ENCODE peak calls at places on chromosomes 5 and 9, in seven cellular contexts. N, J, U, I, V, R and A are unnamed samples.

GRCh38 chr5:57772512-57772911 is 289.9 kb upstream of the ACTBL2 start:
- DNase-seq in N (no peak), J (no peak), U (no peak), I (no peak), V (no peak), R (no peak), A (no peak)

GRCh38 chr5:164799391-164799790 is 1294.0 kb downstream of the MAT2B start:
- DNase-seq in N (no peak), J (no peak), U (no peak), I (no peak), V (no peak), R (no peak), A (no peak)

GRCh38 chr9:111527347-111527746 is 2.4 kb downstream of the ZNF483 start:
- DNase-seq in N (no peak), J (no peak), U (no peak), I (no peak), V (no peak), R (no peak), A (no peak)

GRCh38 chr9:125878241-125878640 is 131.1 kb downstream of the PBX3 start:
- DNase-seq in N (no peak), J (no peak), U (no peak), I (no peak), V (no peak), R (no peak), A (no peak)

GRCh38 chr9:95073918-95074317 is 243.6 kb downstream of the FANCC start:
- DNase-seq in N (no peak), J (no peak), U (no peak), I (no peak), V (no peak), R (no peak), A (no peak)

GRCh38 chr5:82351754-82352145 is 73.6 kb upstream of the RPS23 start:
- DNase-seq in N (peak; percentile 85), J (no peak), U (peak; percentile 76), I (no peak), V (peak; percentile 89), R (no peak), A (no peak)

GRCh38 chr5:133469252-133469651 is 143.1 kb downstream of the FSTL4 start:
- DNase-seq in N (no peak), J (no peak), U (no peak), I (no peak), V (no peak), R (no peak), A (no peak)

GRCh38 chr5:65482280-65482726 is 583 bp upstream of the ADAMTS6 start:
- DNase-seq in N (peak; percentile 75), J (no peak), U (no peak), I (no peak), V (peak; percentile 58), R (no peak), A (no peak)

GRCh38 chr5:39449572-39449971 is 24.8 kb upstream of the DAB2 start:
- DNase-seq in N (no peak), J (no peak), U (no peak), I (no peak), V (no peak), R (no peak), A (no peak)

GRCh38 chr5:97979740-97980139 is 793.7 kb upstream of the RGMB start:
- DNase-seq in N (no peak), J (no peak), U (no peak), I (peak; percentile 52), V (peak; percentile 77), R (peak; percentile 37), A (no peak)

GRCh38 chr9:89850633-89851325 is 246.0 kb downstream of the GADD45G start:
- DNase-seq in N (no peak), J (peak; percentile 14), U (no peak), I (no peak), V (peak; percentile 34), R (peak; percentile 58), A (no peak)

GRCh38 chr5:96434201-96434645 is 1.2 kb upstream of the PCSK1 start:
- DNase-seq in N (peak; percentile 75), J (no peak), U (peak; percentile 59), I (peak; percentile 79), V (peak; percentile 74), R (peak; percentile 65), A (peak; percentile 63)

GRCh38 chr5:132526974-132527564 is 16.3 kb downstream of the IL5 start:
- DNase-seq in N (no peak), J (no peak), U (peak; percentile 39), I (no peak), V (peak; percentile 54), R (no peak), A (no peak)

GRCh38 chr5:14208071-14209021 is 65.2 kb downstream of the TRIO start:
- DNase-seq in N (peak; percentile 59), J (no peak), U (no peak), I (no peak), V (peak; percentile 94), R (no peak), A (no peak)

GRCh38 chr9:123105490-123105889 is 72.0 kb downstream of the GPR21 start:
- DNase-seq in N (no peak), J (no peak), U (no peak), I (no peak), V (no peak), R (no peak), A (no peak)

GRCh38 chr9:123164285-123164684 is 104.1 kb downstream of the STRBP start:
- DNase-seq in N (no peak), J (no peak), U (no peak), I (no peak), V (peak; percentile 4), R (no peak), A (no peak)

GRCh38 chr9:92717201-92718085 is 47.2 kb downstream of the BICD2 start:
- DNase-seq in N (no peak), J (peak; percentile 67), U (no peak), I (no peak), V (no peak), R (no peak), A (no peak)

GRCh38 chr5:108636135-108636888 is 111.4 kb upstream of the FER start:
- DNase-seq in N (no peak), J (no peak), U (no peak), I (no peak), V (no peak), R (no peak), A (no peak)

GRCh38 chr9:13569706-13570423 is 290.4 kb upstream of the MPDZ start:
- DNase-seq in N (peak; percentile 41), J (no peak), U (no peak), I (no peak), V (no peak), R (no peak), A (no peak)

GRCh38 chr5:113227798-113228197 is 207.0 kb downstream of the TSSK1B start:
- DNase-seq in N (no peak), J (no peak), U (no peak), I (no peak), V (no peak), R (no peak), A (no peak)
- H3K4me1 ChIP-seq in N (peaks cover 41% of the 10 kb centered on the region), J (no peaks in the 10 kb centered on the region), U (no peaks in the 10 kb centered on the region), I (no peaks in the 10 kb centered on the region), V (peaks cover 11% of the 10 kb centered on the region), R (peaks cover 27% of the 10 kb centered on the region), A (no peaks in the 10 kb centered on the region)

GRCh38 chr9:136424750-136425362 is 14.4 kb downstream of the PMPCA start:
- DNase-seq in N (no peak), J (no peak), U (no peak), I (no peak), V (no peak), R (no peak), A (no peak)
- TF ChIP-seq POLR2A in N (no peak), J (no peak), U (no peak), I (no peak), V (no peak), R (no peak), A (no peak)

DNA sequence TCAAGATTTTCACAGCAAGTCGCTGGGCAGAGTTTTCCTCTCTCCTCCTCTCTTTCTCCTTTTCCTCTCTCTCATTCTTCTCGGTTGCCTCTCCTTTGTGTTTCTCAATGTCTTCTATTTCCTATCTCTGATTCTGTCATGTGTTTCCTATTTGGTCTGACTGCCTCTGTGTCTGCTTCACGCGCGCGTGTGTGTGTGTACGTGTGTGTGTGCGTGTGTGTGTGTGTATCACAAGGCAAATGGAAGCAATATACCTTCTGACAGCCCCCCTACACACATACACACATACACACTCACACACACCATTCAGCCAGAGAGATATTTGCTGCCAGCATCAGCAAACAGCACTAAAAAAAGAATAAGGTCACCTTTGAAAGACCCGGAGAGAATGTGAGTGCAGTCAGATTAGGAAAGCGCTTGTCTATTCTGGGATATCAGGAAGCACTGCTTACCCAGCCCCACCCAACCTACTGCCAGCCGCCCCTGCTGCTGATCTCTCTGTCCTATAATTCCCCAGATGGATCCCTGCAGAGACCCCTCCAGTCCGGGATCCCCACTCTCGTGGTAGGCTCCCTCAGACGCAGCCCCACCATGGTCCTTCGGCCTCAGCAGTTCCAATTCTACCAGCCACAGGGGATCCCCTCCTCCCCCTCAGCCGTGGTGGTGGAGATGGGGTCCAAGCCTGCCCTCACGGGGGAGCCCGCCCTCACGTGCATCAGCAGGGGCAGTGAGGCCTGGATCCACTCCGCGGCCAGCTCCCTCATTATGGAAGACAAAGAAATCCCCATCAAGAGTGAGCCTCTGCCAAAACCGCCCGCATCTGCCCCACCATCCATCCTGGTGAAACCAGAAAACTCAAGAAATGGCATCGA is 45.8 kb downstream of the PLAC8L1 start:
- DNase-seq in N (no peak), J (no peak), U (peak; percentile 37), I (no peak), V (no peak), R (peak; percentile 86), A (no peak)
- H3K27ac ChIP-seq in N (no peak overlapping the region), J (no peak overlapping the region), U (no peak overlapping the region), I (no peak overlapping the region), V (no peak overlapping the region), R (peak overlapping the region; percentile 95), A (no peak overlapping the region)

GRCh38 chr5:157913575-157913974 is 54.6 kb upstream of the CLINT1 start:
- DNase-seq in N (no peak), J (no peak), U (no peak), I (no peak), V (no peak), R (no peak), A (no peak)

GRCh38 chr5:157914389-157914788 is 55.4 kb upstream of the CLINT1 start:
- DNase-seq in N (no peak), J (no peak), U (no peak), I (no peak), V (no peak), R (no peak), A (no peak)

GRCh38 chr5:157915638-157916037 is 56.7 kb upstream of the CLINT1 start:
- DNase-seq in N (peak; percentile 84), J (no peak), U (peak; percentile 24), I (peak; percentile 97), V (peak; percentile 13), R (peak; percentile 98), A (peak; percentile 91)

GRCh38 chr5:157911568-157911967 is 52.6 kb upstream of the CLINT1 start:
- DNase-seq in N (no peak), J (no peak), U (peak; percentile 35), I (no peak), V (no peak), R (no peak), A (no peak)

DNA sequence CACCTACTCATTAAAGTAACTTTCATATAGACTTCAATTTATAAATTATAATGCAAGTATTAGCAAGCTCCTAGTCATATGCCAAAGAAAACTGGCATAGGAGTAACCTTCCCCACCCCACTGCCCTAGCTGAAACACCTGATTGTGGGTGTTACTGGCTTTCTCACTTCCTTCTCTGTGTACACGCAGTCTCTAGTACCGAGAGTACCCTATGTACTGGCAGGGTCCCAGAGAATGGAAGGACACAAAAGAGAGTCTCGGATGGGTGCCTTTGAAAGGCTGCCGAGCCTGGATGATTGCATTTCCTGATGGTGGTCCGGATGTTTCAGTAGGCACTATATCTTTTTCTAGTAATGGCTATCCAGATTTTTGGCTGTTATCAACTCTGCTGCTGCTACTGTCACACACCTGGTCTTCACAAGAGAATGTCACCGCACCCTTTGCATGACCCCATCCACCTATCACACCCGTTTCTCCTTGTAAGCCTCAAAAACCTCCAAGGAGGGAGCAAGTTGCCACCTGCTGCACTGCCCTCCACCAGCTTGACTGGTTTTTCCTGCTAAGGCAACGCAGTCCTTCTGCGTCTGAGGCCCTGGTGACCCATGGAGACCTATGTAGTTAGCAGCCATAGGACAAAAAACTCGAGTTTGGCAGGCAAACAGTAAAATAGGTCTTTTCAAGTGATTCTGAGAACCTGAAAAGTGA is 53.8 kb upstream of the CLINT1 start:
- DNase-seq in N (no peak), J (peak; percentile 63), U (no peak), I (peak; percentile 43), V (no peak), R (no peak), A (no peak)
- H3K4me1 ChIP-seq in N (peaks cover 3% of the 10 kb centered on the region), J (peaks cover 8% of the 10 kb centered on the region), U (no peaks in the 10 kb centered on the region), I (peaks cover 43% of the 10 kb centered on the region), V (no peaks in the 10 kb centered on the region), R (peaks cover 13% of the 10 kb centered on the region), A (peaks cover 20% of the 10 kb centered on the region)